ENCODE peak calls at places on chromosomes 16 and 17, in six cellular contexts. U is neural progenitor cell; C is HL-60; G is Peyer's patch; O is CD8-positive, alpha-beta memory T cell; J is HS-27A. H is an unnamed sample.

GRCh38 chr17:64155751-64156544 is 26.0 kb upstream of the ERN1 start:
- DNase-seq in U (peak), C (no peak), G (no peak), O (no peak), J (no peak), H (no peak)

GRCh38 chr16:81723098-81723723 is 55.9 kb upstream of the PLCG2 start:
- DNase-seq in U (peak), C (no peak), G (no peak), O (peak), J (peak), H (peak)

GRCh38 chr16:23214796-23215195 is 32.3 kb downstream of the SCNN1G start:
- DNase-seq in U (no peak), C (no peak), G (no peak), O (no peak), J (no peak), H (no peak)

GRCh38 chr17:42097691-42098661 is at the start of gene ZNF385C:
- DNase-seq in U (peak), C (no peak), G (no peak), O (peak), J (no peak), H (peak)

GRCh38 chr16:1708083-1708767 is 2.2 kb downstream of the MAPK8IP3 start:
- DNase-seq in U (no peak), C (no peak), G (no peak), O (peak), J (no peak), H (peak)

GRCh38 chr16:1744338-1744840 is 27.0 kb downstream of the NME3 start:
- DNase-seq in U (no peak), C (no peak), G (no peak), O (no peak), J (no peak), H (no peak)

GRCh38 chr16:51243836-51244483 is 92.9 kb upstream of the SALL1 start:
- DNase-seq in U (no peak), C (no peak), G (no peak), O (no peak), J (no peak), H (no peak)

GRCh38 chr16:19153876-19154275 is 14.2 kb upstream of the SYT17 start:
- DNase-seq in U (no peak), C (no peak), G (no peak), O (no peak), J (no peak), H (no peak)

GRCh38 chr16:2089676-2090480 is 42.1 kb downstream of the TSC2 start:
- DNase-seq in U (no peak), C (no peak), G (no peak), O (no peak), J (no peak), H (no peak)

GRCh38 chr17:68319420-68320162 is 28.3 kb downstream of the ARSG start:
- DNase-seq in U (no peak), C (no peak), G (no peak), O (no peak), J (no peak), H (no peak)

GRCh38 chr16:66741971-66742396 is 9.4 kb downstream of the DYNC1LI2 start:
- DNase-seq in U (no peak), C (no peak), G (no peak), O (no peak), J (no peak), H (no peak)

GRCh38 chr16:68264128-68265077 is at the start of gene SLC7A6:
- DNase-seq in U (peak), C (peak), G (peak), O (peak), J (peak), H (peak)

GRCh38 chr17:74736423-74737298 is at the start of gene RAB37:
- DNase-seq in U (peak), C (peak), G (peak), O (peak), J (no peak), H (peak)

GRCh38 chr17:48995332-48995870 is 1.8 kb upstream of the IGF2BP1 start:
- DNase-seq in U (peak), C (no peak), G (no peak), O (no peak), J (no peak), H (peak)

GRCh38 chr16:4389051-4389955 is 17.7 kb downstream of the VASN start:
- DNase-seq in U (no peak), C (no peak), G (no peak), O (no peak), J (no peak), H (no peak)

GRCh38 chr17:67995568-67996191 is 589 bp downstream of the C17orf58 start:
- DNase-seq in U (peak), C (no peak), G (peak), O (peak), J (no peak), H (no peak)

GRCh38 chr16:89530401-89531381 is 22.5 kb downstream of the SPG7 start:
- DNase-seq in U (no peak), C (no peak), G (no peak), O (no peak), J (no peak), H (no peak)

GRCh38 chr16:46775214-46775613 is 27.1 kb upstream of the MYLK3 start:
- DNase-seq in U (no peak), C (no peak), G (no peak), O (no peak), J (no peak), H (no peak)

GRCh38 chr17:57443781-57444180 is 187.5 kb downstream of the MSI2 start:
- DNase-seq in U (no peak), C (no peak), G (no peak), O (no peak), J (no peak), H (no peak)

GRCh38 chr16:83768976-83769375 is 38.8 kb upstream of the HSBP1 start:
- DNase-seq in U (no peak), C (no peak), G (no peak), O (no peak), J (no peak), H (no peak)

GRCh38 chr16:54744998-54745397 is 185.7 kb upstream of the IRX5 start:
- DNase-seq in U (no peak), C (no peak), G (no peak), O (no peak), J (no peak), H (no peak)

GRCh38 chr17:71110326-71110725 is 941.0 kb downstream of the KCNJ2 start:
- DNase-seq in U (no peak), C (no peak), G (no peak), O (no peak), J (no peak), H (no peak)

GRCh38 chr16:88442811-88443576 is 10.1 kb upstream of the ZFPM1 start:
- DNase-seq in U (peak), C (no peak), G (peak), O (peak), J (no peak), H (peak)

GRCh38 chr17:34382586-34383224 is 19.7 kb upstream of the CCL1 start:
- DNase-seq in U (no peak), C (no peak), G (no peak), O (no peak), J (no peak), H (no peak)

GRCh38 chr17:36072431-36073121 is 8.5 kb downstream of the CCL18 start:
- DNase-seq in U (peak), C (no peak), G (peak), O (peak), J (peak), H (peak)

GRCh38 chr17:61405047-61405685 is 5.5 kb downstream of the TBX2 start:
- DNase-seq in U (peak), C (no peak), G (peak), O (no peak), J (no peak), H (no peak)

H was measured in WERI-Rb-1.